ENCODE peak calls at places on chromosomes 16 and 17, in seven cellular contexts. D is stomach; H is CD8-positive, alpha-beta memory T cell; T is tibial artery; X is mucosa of descending colon; I is naive thymus-derived CD4-positive, alpha-beta T cell; K is ascending aorta. Z is an unnamed sample.

GRCh38 chr16:19835989-19836421 is 48.6 kb downstream of the GPRC5B start:
- DNase-seq in D (no peak), H (no peak), T (no peak), X (no peak), I (no peak), K (no peak), Z (no peak)

GRCh38 chr16:11135167-11135973 is 120.6 kb downstream of the SOCS1 start:
- DNase-seq in D (no peak), H (no peak), T (peak), X (no peak), I (no peak), K (peak), Z (no peak)

GRCh38 chr16:68339214-68339613 is 28.4 kb downstream of the PRMT7 start:
- DNase-seq in D (no peak), H (no peak), T (no peak), X (no peak), I (no peak), K (no peak), Z (no peak)

GRCh38 chr17:45131616-45132301 is 556 bp downstream of the PLCD3 start:
- DNase-seq in D (peak), H (peak), T (no peak), X (peak), I (peak), K (peak), Z (no peak)

GRCh38 chr16:88685156-88686061 is 898 bp downstream of the SNAI3 start:
- DNase-seq in D (no peak), H (peak), T (no peak), X (peak), I (peak), K (no peak), Z (no peak)

GRCh38 chr16:66523861-66524354 is 26.0 kb downstream of the TK2 start:
- DNase-seq in D (no peak), H (peak), T (no peak), X (no peak), I (peak), K (no peak), Z (peak)

GRCh38 chr17:40484285-40484972 is 17.0 kb downstream of the TNS4 start:
- DNase-seq in D (no peak), H (no peak), T (no peak), X (no peak), I (no peak), K (no peak), Z (no peak)

GRCh38 chr16:50516890-50517289 is 31.3 kb upstream of the NKD1 start:
- DNase-seq in D (no peak), H (no peak), T (no peak), X (no peak), I (no peak), K (no peak), Z (no peak)

GRCh38 chr17:66403846-66404597 is 101.6 kb downstream of the PRKCA start:
- DNase-seq in D (no peak), H (no peak), T (peak), X (no peak), I (no peak), K (no peak), Z (no peak)

GRCh38 chr17:10305336-10306096 is 67.3 kb downstream of the MYH13 start:
- DNase-seq in D (no peak), H (no peak), T (no peak), X (no peak), I (no peak), K (no peak), Z (no peak)

GRCh38 chr17:8941520-8941919 is 24.0 kb downstream of the PIK3R5 start:
- DNase-seq in D (no peak), H (peak), T (no peak), X (no peak), I (peak), K (no peak), Z (peak)

GRCh38 chr16:14148569-14148968 is 77.5 kb downstream of the MRTFB start:
- DNase-seq in D (no peak), H (no peak), T (no peak), X (no peak), I (no peak), K (no peak), Z (no peak)

GRCh38 chr17:31499771-31500554 is 108.5 kb downstream of the RAB11FIP4 start:
- DNase-seq in D (peak), H (no peak), T (no peak), X (no peak), I (no peak), K (peak), Z (no peak)

GRCh38 chr16:66751135-66751991 is at the start of gene DYNC1LI2:
- DNase-seq in D (peak), H (peak), T (peak), X (peak), I (peak), K (peak), Z (peak)

GRCh38 chr17:34654276-34654675 is 74.9 kb downstream of the TMEM132E start:
- DNase-seq in D (no peak), H (no peak), T (no peak), X (no peak), I (no peak), K (no peak), Z (no peak)

GRCh38 chr17:45149037-45149668 is 878 bp downstream of the HEXIM1 start:
- DNase-seq in D (peak), H (peak), T (peak), X (peak), I (peak), K (peak), Z (peak)

GRCh38 chr16:69109486-69110270 is 4.2 kb downstream of the HAS3 start:
- DNase-seq in D (no peak), H (no peak), T (no peak), X (no peak), I (no peak), K (no peak), Z (no peak)

GRCh38 chr17:2172447-2172938 is 117.6 kb downstream of the HIC1 start:
- DNase-seq in D (no peak), H (no peak), T (no peak), X (no peak), I (no peak), K (peak), Z (no peak)

GRCh38 chr17:1792495-1793446 is 30.9 kb downstream of the SERPINF1 start:
- DNase-seq in D (no peak), H (no peak), T (no peak), X (no peak), I (no peak), K (no peak), Z (no peak)

GRCh38 chr17:50855708-50856330 is 10.3 kb downstream of the TOB1 start:
- DNase-seq in D (no peak), H (no peak), T (no peak), X (no peak), I (no peak), K (no peak), Z (no peak)

GRCh38 chr16:3020604-3021448 is 658 bp downstream of the TNFRSF12A start:
- DNase-seq in D (peak), H (peak), T (peak), X (peak), I (no peak), K (peak), Z (no peak)

GRCh38 chr16:87131061-87131995 is 185.9 kb downstream of the C16orf95 start:
- DNase-seq in D (no peak), H (no peak), T (no peak), X (no peak), I (no peak), K (peak), Z (no peak)

GRCh38 chr17:58368860-58369213 is 16.8 kb upstream of the SUPT4H1 start:
- DNase-seq in D (no peak), H (no peak), T (no peak), X (no peak), I (no peak), K (no peak), Z (no peak)

GRCh38 chr17:27207073-27207511 is 86.8 kb upstream of the WSB1 start:
- DNase-seq in D (no peak), H (no peak), T (no peak), X (no peak), I (no peak), K (no peak), Z (no peak)

GRCh38 chr17:3922765-3923164 is 6.5 kb upstream of the P2RX1 start:
- DNase-seq in D (no peak), H (no peak), T (no peak), X (no peak), I (no peak), K (no peak), Z (no peak)

GRCh38 chr17:50935201-50936124 is 69.3 kb upstream of the TOB1 start:
- DNase-seq in D (peak), H (no peak), T (peak), X (peak), I (no peak), K (peak), Z (no peak)

GRCh38 chr16:84652565-84652964 is 4.3 kb downstream of the KLHL36 start:
- DNase-seq in D (no peak), H (peak), T (no peak), X (no peak), I (peak), K (no peak), Z (peak)

GRCh38 chr17:31051517-31051916 is 43.3 kb upstream of the NF1 start:
- DNase-seq in D (no peak), H (no peak), T (no peak), X (no peak), I (no peak), K (no peak), Z (no peak)

GRCh38 chr16:84109598-84110325 is 7.0 kb downstream of the MBTPS1 start:
- DNase-seq in D (no peak), H (no peak), T (no peak), X (no peak), I (no peak), K (no peak), Z (no peak)

GRCh38 chr17:29124135-29124930 is 55.9 kb downstream of the MYO18A start:
- DNase-seq in D (peak), H (peak), T (no peak), X (peak), I (peak), K (no peak), Z (peak)

GRCh38 chr17:79047923-79048825 is 24.2 kb downstream of the C1QTNF1 start:
- DNase-seq in D (peak), H (no peak), T (no peak), X (no peak), I (no peak), K (no peak), Z (no peak)

GRCh38 chr17:66906321-66907278 is 57.9 kb upstream of the CACNG4 start:
- DNase-seq in D (peak), H (peak), T (peak), X (peak), I (peak), K (peak), Z (peak)

GRCh38 chr17:74210191-74211140 is 2.9 kb upstream of the TTYH2 start:
- DNase-seq in D (peak), H (peak), T (peak), X (peak), I (peak), K (peak), Z (peak)

GRCh38 chr16:89053725-89054029 is 40.0 kb upstream of the ACSF3 start:
- DNase-seq in D (no peak), H (no peak), T (no peak), X (no peak), I (no peak), K (no peak), Z (no peak)

GRCh38 chr16:63808730-63809129 is 1313.1 kb downstream of the CDH11 start:
- DNase-seq in D (no peak), H (no peak), T (no peak), X (no peak), I (no peak), K (no peak), Z (no peak)

GRCh38 chr16:88446061-88446460 is 7.0 kb upstream of the ZFPM1 start:
- DNase-seq in D (no peak), H (no peak), T (no peak), X (no peak), I (no peak), K (no peak), Z (no peak)

GRCh38 chr17:35002876-35003551 is 22.7 kb downstream of the LIG3 start:
- DNase-seq in D (peak), H (no peak), T (no peak), X (no peak), I (no peak), K (no peak), Z (no peak)

GRCh38 chr16:67413978-67414891 is 2.0 kb downstream of the ZDHHC1 start:
- DNase-seq in D (no peak), H (no peak), T (no peak), X (no peak), I (no peak), K (no peak), Z (no peak)

GRCh38 chr16:29963021-29963743 is 1.3 kb downstream of the TMEM219 start:
- DNase-seq in D (no peak), H (no peak), T (no peak), X (peak), I (no peak), K (no peak), Z (no peak)
- H3K4me3 ChIP-seq in D (peak), H (peak), T (peak), X (no peak), I (no peak), K (peak), Z (no peak)

GRCh38 chr16:734981-735881 is 5.6 kb downstream of the CIAO3 start:
- DNase-seq in D (no peak), H (no peak), T (no peak), X (no peak), I (no peak), K (no peak), Z (no peak)

GRCh38 chr16:739560-740458 is 988 bp downstream of the CIAO3 start:
- DNase-seq in D (no peak), H (no peak), T (no peak), X (no peak), I (no peak), K (no peak), Z (no peak)

GRCh38 chr16:735982-736453 is 4.8 kb downstream of the CIAO3 start:
- DNase-seq in D (no peak), H (no peak), T (no peak), X (no peak), I (no peak), K (no peak), Z (no peak)

GRCh38 chr16:734208-734980 is 6.4 kb downstream of the CIAO3 start:
- DNase-seq in D (no peak), H (no peak), T (no peak), X (no peak), I (no peak), K (no peak), Z (no peak)

GRCh38 chr16:736936-737481 is 3.8 kb downstream of the CIAO3 start:
- DNase-seq in D (no peak), H (no peak), T (no peak), X (no peak), I (no peak), K (no peak), Z (no peak)
- H3K4me3 ChIP-seq in D (no peak), H (no peak), T (no peak), X (no peak), I (no peak), K (no peak), Z (peak)

GRCh38 chr17:64728041-64728695 is 66.1 kb upstream of the SMURF2 start:
- DNase-seq in D (peak), H (no peak), T (no peak), X (no peak), I (no peak), K (no peak), Z (no peak)

GRCh38 chr17:64736804-64737492 is 74.8 kb upstream of the SMURF2 start:
- DNase-seq in D (peak), H (peak), T (no peak), X (peak), I (peak), K (no peak), Z (peak)

DNA sequence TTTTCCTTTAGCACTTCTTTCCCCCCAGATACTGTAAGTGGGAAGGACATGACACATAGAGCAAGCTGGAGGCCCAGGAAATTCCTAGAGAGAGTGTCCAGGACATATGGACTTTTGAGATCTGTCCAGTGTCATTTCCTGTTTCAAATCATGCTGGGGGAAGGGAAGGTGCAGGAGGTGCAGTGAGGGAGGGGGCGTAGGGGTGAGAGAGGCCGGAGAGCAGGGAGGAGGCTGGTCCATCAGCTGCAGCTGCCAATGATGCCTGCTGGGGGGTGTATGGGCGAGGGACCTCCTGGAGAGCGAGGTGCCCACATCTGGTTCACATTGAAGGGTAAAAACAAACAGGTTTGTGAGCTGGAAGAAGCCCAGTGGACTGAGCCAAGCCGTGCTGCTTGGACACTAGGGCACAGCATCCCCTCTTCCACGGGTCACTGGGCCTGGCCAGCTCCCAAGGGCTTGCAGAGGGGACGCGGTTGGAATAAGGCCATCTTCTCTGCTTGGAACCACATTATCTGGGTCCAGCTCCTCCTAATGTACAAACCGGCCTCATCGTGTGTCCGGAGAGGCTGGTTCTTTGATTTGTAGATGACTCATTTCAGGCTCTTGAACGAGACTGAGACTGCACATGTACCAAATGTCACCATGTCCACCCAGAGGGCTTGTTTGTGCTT is 70.4 kb upstream of the SMURF2 start:
- DNase-seq in D (no peak), H (no peak), T (no peak), X (no peak), I (no peak), K (no peak), Z (no peak)
- H3K4me3 ChIP-seq in D (no peak), H (no peak), T (no peak), X (no peak), I (no peak), K (no peak), Z (no peak)

GRCh38 chr16:31501966-31502348 is 6.2 kb downstream of the RUSF1 start:
- DNase-seq in D (no peak), H (no peak), T (no peak), X (no peak), I (no peak), K (no peak), Z (no peak)

GRCh38 chr16:31504159-31504558 is 4.0 kb downstream of the RUSF1 start:
- DNase-seq in D (no peak), H (no peak), T (no peak), X (no peak), I (no peak), K (no peak), Z (no peak)

GRCh38 chr16:31502981-31503380 is 5.2 kb downstream of the RUSF1 start:
- DNase-seq in D (no peak), H (no peak), T (no peak), X (no peak), I (no peak), K (no peak), Z (no peak)

GRCh38 chr16:31499928-31500327 is 8.3 kb downstream of the RUSF1 start:
- DNase-seq in D (no peak), H (no peak), T (no peak), X (no peak), I (no peak), K (no peak), Z (no peak)

GRCh38 chr16:31501226-31501965 is 6.8 kb downstream of the RUSF1 start:
- DNase-seq in D (no peak), H (no peak), T (no peak), X (no peak), I (no peak), K (no peak), Z (no peak)
- H3K4me3 ChIP-seq in D (no peak), H (no peak), T (no peak), X (no peak), I (no peak), K (no peak), Z (no peak)

GRCh38 chr16:75252049-75252864 is 833 bp upstream of the BCAR1 start:
- DNase-seq in D (no peak), H (no peak), T (no peak), X (no peak), I (no peak), K (no peak), Z (no peak)
- H3K4me3 ChIP-seq in D (peak), H (no peak), T (peak), X (no peak), I (no peak), K (peak), Z (no peak)

Z was measured in Jurkat, Clone E6-1.